ENCODE peak calls at places on chromosomes 11 and 22, in four cellular contexts. U is sigmoid colon, C is transverse colon, Y is body of pancreas. Z is an unnamed sample.

GRCh38 chr22:45742866-45743450 is 71.3 kb downstream of the ATXN10 start:
- DNase-seq in C (no peak), Y (peak), U (no peak), Z (no peak)

GRCh38 chr11:114297806-114298700 is 1.9 kb downstream of the NNMT start:
- DNase-seq in U (no peak), Y (no peak), C (no peak), Z (no peak)

GRCh38 chr22:48606684-48607307 is 1220.9 kb downstream of the BRD1 start:
- DNase-seq in Y (no peak), U (no peak), C (no peak), Z (no peak)

GRCh38 chr22:42280836-42281235 is 10.4 kb upstream of the TCF20 start:
- DNase-seq in C (no peak), U (peak), Y (no peak), Z (no peak)

GRCh38 chr11:112302226-112302868 is 41.7 kb upstream of the PLET1 start:
- DNase-seq in Y (no peak), C (no peak), U (no peak), Z (no peak)

GRCh38 chr11:130211144-130211543 is 51.6 kb downstream of the ST14 start:
- DNase-seq in U (no peak), Y (no peak), C (no peak), Z (no peak)

GRCh38 chr22:22590136-22590891 is 31.2 kb upstream of the PRAME start:
- DNase-seq in C (no peak), U (no peak), Y (no peak), Z (no peak)

GRCh38 chr22:37633082-37633692 is 6.3 kb upstream of the SH3BP1 start:
- DNase-seq in Y (no peak), U (no peak), C (peak), Z (no peak)

GRCh38 chr22:38973289-38974169 is 8.6 kb upstream of the APOBEC3B start:
- DNase-seq in U (no peak), Y (peak), C (peak), Z (no peak)

GRCh38 chr11:86627776-86628455 is 44.5 kb downstream of the ME3 start:
- DNase-seq in C (no peak), Y (no peak), U (no peak), Z (no peak)

GRCh38 chr22:20953668-20954500 is 13.2 kb upstream of the AIFM3 start:
- DNase-seq in U (peak), C (no peak), Y (peak), Z (no peak)

GRCh38 chr11:14537134-14537599 is 17.0 kb upstream of the PSMA1 start:
- DNase-seq in C (peak), Y (no peak), U (no peak), Z (no peak)

GRCh38 chr11:130464289-130464812 is 15.9 kb downstream of the ADAMTS15 start:
- DNase-seq in U (no peak), Y (no peak), C (no peak), Z (no peak)

GRCh38 chr22:37195921-37196320 is 7.9 kb upstream of the C1QTNF6 start:
- DNase-seq in U (no peak), Y (no peak), C (no peak), Z (no peak)

DNA sequence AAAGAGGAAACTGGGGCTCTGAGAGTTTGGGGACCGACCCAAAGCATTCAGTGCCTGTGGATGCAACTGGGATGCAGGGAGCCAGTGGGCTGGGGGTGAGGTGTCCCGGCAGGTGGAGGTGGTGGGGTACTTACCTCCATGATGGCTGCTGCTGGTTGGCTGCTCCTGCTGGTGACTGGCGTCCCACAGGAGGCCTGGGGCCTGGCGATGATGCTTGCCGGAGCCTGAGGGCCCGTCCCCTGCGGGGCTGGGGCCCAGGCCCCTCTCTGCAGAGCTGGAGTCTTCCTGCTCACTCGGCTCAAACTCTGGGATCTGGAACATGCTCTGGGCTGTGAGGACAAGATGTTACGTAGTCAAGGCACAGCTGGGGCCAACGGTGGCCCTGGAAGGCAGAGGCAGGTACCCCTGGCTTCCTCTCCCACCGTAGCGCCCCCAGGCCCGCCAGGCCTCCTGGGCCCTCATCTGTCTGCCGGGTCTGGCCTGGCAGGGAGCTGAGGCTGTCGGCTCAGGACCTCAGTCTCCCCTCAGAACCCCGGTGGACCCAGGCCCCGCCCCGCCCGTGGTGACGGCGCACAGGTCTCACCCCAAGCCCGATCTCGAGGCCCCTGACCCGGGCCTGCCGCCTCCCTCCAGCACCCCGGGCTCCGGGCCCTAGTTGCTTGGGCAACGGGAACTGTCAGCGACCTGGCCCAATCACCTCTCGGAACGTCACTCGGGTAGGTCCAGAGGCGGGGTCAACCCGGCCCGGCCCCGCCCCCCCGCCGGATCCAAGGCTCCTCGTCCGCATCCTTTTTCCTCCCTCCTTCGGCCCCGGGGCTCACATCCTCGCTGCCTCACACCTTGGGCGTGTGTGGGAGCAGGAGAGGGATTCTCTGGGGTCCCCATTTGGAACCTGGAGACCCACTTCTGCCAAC is at the start of gene BAD:
- DNase-seq in U (peak), Y (peak), C (peak), Z (peak)
- TF ChIP-seq POLR2A in U (peak), Y (peak), C (peak), Z (peak)

GRCh38 chr22:19546680-19547079 is 22.5 kb upstream of the CLDN5 start:
- DNase-seq in C (no peak), U (no peak), Y (no peak), Z (no peak)

GRCh38 chr22:19545935-19546207 is 21.7 kb upstream of the CLDN5 start:
- DNase-seq in Y (no peak), C (no peak), U (no peak), Z (no peak)

GRCh38 chr22:19547620-19548019 is 23.4 kb upstream of the CLDN5 start:
- DNase-seq in U (no peak), Y (no peak), C (no peak), Z (no peak)

GRCh38 chr22:19540394-19540793 is 16.2 kb upstream of the CLDN5 start:
- DNase-seq in U (no peak), C (no peak), Y (no peak), Z (no peak)

GRCh38 chr22:19543970-19544708 is 19.9 kb upstream of the CLDN5 start:
- DNase-seq in Y (no peak), C (peak), U (no peak), Z (no peak)
- TF ChIP-seq POLR2A in Y (no peak), C (no peak), U (no peak), Z (no peak)

GRCh38 chr11:3002871-3003270 is 10.7 kb upstream of the NAP1L4 start:
- DNase-seq in C (no peak), U (peak), Y (peak), Z (no peak)

GRCh38 chr11:3002346-3002745 is 10.2 kb upstream of the NAP1L4 start:
- DNase-seq in C (no peak), Y (peak), U (no peak), Z (no peak)

GRCh38 chr11:3004481-3004880 is 12.4 kb upstream of the NAP1L4 start:
- DNase-seq in U (peak), Y (no peak), C (no peak), Z (no peak)

GRCh38 chr11:3001496-3001895 is 9.4 kb upstream of the NAP1L4 start:
- DNase-seq in C (no peak), U (peak), Y (peak), Z (no peak)

GRCh38 chr11:3003396-3004231 is 11.5 kb upstream of the NAP1L4 start:
- DNase-seq in C (no peak), U (peak), Y (no peak), Z (no peak)
- TF ChIP-seq POLR2A in C (no peak), U (no peak), Y (no peak), Z (no peak)

DNA sequence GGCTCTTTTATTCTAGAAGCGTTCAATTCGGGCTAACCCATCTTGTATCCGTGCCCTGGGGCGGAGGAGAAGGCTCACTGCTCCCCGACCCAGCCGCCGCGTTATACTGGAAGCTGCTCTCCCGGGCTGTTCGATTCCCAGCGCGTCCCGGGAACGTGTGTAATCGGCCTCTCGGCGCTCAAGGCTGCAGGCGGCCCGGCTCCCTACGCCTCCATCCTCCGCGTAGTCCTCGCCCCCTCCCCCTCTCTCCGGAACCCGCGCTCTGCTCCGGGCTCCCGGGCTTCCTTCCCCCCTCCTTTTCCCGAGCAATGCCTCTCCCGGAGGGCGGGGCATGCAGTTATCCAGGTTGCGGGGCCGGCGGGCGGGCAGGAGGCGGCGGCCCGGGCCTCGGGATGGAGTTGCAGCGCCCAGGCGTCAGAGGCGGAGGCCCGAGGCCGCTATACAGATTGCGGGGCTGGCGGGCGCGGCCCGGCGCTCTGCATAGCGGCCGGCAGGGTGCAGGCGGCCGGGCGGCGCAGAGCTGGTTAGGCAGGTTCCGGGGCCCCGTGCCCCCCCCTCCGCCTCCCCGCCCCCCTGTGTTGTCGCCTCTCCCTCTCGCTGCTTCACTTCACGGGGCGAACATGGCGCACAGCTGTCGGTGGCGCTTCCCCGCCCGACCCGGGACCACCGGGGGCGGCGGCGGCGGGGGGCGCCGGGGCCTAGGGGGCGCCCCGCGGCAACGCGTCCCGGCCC is at the start of gene KMT2A:
- DNase-seq in Y (peak), C (peak), U (peak), Z (peak)
- TF ChIP-seq POLR2A in Y (no peak), C (no peak), U (no peak), Z (peak)

GRCh38 chr22:29553391-29554224 is at the start of gene THOC5:
- DNase-seq in Y (peak), U (peak), C (peak), Z (peak)
- TF ChIP-seq POLR2A in Y (no peak), U (peak), C (peak), Z (peak)

DNA sequence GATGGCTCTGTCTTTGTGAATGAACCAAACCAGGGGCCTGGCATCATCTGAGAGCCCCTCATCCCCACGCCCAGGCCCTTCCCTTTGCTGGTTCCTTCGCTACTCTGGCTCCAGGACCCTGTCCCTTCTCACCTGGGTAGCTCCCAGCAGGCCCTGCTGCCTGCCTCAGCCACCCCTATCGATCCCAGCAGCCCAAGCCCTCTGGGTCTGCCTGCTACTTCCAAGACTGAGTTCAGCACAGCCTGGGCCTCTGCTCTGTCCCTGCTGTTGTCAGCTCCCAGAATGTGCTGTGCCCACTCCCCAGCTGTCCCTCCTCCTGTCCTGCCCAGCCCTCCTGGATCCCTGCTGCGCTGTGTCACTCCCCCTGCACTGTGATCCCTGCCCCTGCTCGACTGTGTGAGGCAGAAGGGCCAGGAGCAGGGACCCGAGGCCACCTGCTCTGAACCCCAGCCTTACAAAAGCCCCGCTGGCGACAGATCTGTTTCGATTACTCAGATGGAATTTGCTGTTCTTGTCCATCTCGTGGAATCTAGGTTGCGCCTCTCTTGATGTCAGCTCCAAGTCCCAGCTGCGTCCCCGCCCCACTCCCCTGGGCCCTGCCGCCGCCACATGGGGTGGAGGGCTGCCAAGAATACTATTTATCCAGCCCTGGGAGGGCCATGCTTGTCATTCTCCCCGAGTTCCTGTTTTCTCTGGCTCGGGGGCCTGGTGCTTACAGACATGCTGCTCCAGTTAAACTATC is 13.0 kb downstream of the MRPL21 start:
- DNase-seq in C (peak), Y (peak), U (peak), Z (no peak)
- TF ChIP-seq POLR2A in C (no peak), Y (no peak), U (no peak), Z (no peak)

DNA sequence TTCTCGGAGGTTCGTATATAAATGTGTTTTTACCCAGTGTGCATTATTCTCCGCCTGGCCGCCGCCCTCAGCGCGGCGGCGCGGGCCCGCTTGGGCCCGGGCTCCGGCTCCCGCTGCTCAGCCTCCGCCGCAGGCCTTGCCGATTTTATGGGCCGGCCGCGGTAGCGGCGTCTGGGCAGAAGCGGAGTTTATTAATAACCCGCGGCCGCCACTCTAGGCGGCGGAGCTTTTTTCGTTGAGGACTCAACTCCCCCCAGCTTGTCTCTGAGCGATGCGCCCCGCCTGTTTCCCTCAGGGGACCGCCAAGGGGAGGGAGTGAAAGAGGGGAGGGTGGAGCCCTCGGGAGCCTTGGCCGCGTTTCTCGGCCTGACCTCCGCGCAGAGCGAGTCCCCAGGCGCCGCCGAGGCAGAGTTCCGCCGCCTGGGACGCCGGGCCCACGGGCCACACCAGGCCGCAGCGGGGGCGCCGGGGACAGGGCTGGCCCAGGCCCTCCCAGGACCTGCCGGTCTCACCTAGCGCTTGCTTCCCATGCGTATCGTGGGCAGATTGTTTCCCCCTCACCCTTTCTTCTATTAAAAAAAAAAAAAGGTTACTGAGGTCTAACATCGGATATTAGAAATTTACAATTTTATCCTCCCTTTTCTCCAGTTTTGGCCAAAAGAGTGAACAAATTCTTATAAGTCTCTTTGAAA is 402 bp downstream of the ZNF143 start:
- DNase-seq in C (peak), U (peak), Y (peak), Z (peak)
- TF ChIP-seq POLR2A in C (peak), U (peak), Y (peak), Z (peak)

Z was measured in H54.